ENCODE peak calls at places on chromosomes 16 and 17, in four cellular contexts. One of them, this sample, is unnamed. For H3K4me1, the result is how much of the 10 kb centered on the place peaks cover.

GRCh38 chr16:57536306-57537193 is at the start of gene CCDC102A:
- DNase-seq in IMR-90: no peak
- DNase-seq in neuronal stem cell: no peak
- DNase-seq in H1: no peak
- DNase-seq in this sample: peak

GRCh38 chr17:38926290-38927070 is 1.1 kb downstream of the LASP1NB start:
- DNase-seq in IMR-90: no peak
- DNase-seq in neuronal stem cell: no peak
- DNase-seq in H1: no peak
- DNase-seq in this sample: no peak

GRCh38 chr17:59634632-59635561 is 15.2 kb downstream of the CLTC start:
- DNase-seq in IMR-90: no peak
- DNase-seq in neuronal stem cell: no peak
- DNase-seq in H1: no peak
- DNase-seq in this sample: no peak

GRCh38 chr17:3761918-3762380 is 38.2 kb downstream of the HASPIN start:
- DNase-seq in H1: no peak
- DNase-seq in neuronal stem cell: no peak
- DNase-seq in IMR-90: no peak
- DNase-seq in this sample: no peak

GRCh38 chr16:57500578-57501111 is 14.4 kb upstream of the DOK4 start:
- DNase-seq in H1: no peak
- DNase-seq in IMR-90: no peak
- DNase-seq in neuronal stem cell: no peak
- DNase-seq in this sample: no peak

GRCh38 chr17:52209507-52209906 is 51.0 kb upstream of the CA10 start:
- DNase-seq in H1: no peak
- DNase-seq in neuronal stem cell: no peak
- DNase-seq in IMR-90: no peak
- DNase-seq in this sample: no peak

GRCh38 chr17:82653651-82654528 is 5.6 kb upstream of the WDR45B start:
- DNase-seq in IMR-90: no peak
- DNase-seq in H1: no peak
- DNase-seq in neuronal stem cell: no peak
- DNase-seq in this sample: no peak

GRCh38 chr17:66448008-66448644 is 145.7 kb downstream of the PRKCA start:
- DNase-seq in IMR-90: no peak
- DNase-seq in neuronal stem cell: no peak
- DNase-seq in H1: no peak
- DNase-seq in this sample: no peak

GRCh38 chr16:17509194-17509593 is 38.4 kb upstream of the XYLT1 start:
- DNase-seq in IMR-90: no peak
- DNase-seq in H1: no peak
- DNase-seq in neuronal stem cell: no peak
- DNase-seq in this sample: peak

GRCh38 chr16:69613283-69614154 is 47.8 kb downstream of the NFAT5 start:
- DNase-seq in neuronal stem cell: no peak
- DNase-seq in H1: no peak
- DNase-seq in IMR-90: peak
- DNase-seq in this sample: no peak

DNA sequence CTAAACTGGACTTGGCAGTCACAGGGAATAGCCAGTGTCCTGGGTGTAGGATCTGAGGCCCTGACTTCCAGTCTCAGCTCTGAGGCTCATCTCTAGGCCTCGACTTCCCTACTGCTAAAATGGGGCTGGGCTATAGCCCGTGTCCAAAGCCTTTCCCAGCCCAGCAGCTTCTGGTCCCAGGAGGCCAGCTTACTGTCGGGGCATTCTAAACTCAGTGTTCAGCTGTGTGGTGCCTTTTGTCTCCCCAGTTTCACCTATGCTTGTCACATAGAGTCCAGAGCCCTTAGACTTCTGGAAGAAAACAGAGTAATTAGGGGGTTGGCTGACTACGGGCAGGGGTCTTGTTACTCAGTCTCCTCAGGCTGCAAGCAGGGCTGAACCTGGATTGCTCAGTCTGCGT is 94.8 kb downstream of the WSCD1 start:
- DNase-seq in IMR-90: no peak
- DNase-seq in H1: no peak
- DNase-seq in neuronal stem cell: no peak
- DNase-seq in this sample: no peak
- H4K8ac ChIP-seq in IMR-90: no peak
- H4K8ac ChIP-seq in H1: no peak
- H4K8ac ChIP-seq in neuronal stem cell: no peak
- H4K8ac ChIP-seq in this sample: no peak

GRCh38 chr16:11205065-11205699 is 50.8 kb downstream of the SOCS1 start:
- DNase-seq in neuronal stem cell: no peak
- DNase-seq in IMR-90: no peak
- DNase-seq in H1: no peak
- DNase-seq in this sample: no peak
- H3K4me1 ChIP-seq in neuronal stem cell: under half
- H3K4me1 ChIP-seq in IMR-90: under half
- H3K4me1 ChIP-seq in H1: under half
- H3K4me1 ChIP-seq in this sample: under half

DNA sequence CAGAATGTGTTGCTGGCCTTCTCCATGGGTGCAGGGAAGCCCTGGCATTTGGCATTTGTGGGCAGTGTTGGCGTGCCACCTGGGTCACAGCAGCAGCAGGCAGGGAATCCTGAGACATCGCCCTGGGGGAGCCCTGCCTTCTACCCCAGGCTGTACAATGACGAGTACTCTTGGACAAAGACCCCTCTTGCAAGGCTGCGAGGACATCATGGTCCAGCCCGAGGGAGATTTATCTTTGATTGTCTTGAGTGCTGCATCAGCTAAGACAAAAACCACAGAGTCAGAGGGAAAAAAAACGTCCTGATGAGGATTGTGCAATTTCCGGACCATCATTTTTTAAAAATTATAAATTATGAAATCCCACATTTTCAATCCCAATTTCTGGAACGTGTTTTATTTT is 3.7 kb downstream of the CRISPLD2 start:
- DNase-seq in IMR-90: no peak
- DNase-seq in neuronal stem cell: no peak
- DNase-seq in H1: no peak
- DNase-seq in this sample: no peak
- H4K8ac ChIP-seq in IMR-90: peak
- H4K8ac ChIP-seq in neuronal stem cell: no peak
- H4K8ac ChIP-seq in H1: no peak
- H4K8ac ChIP-seq in this sample: peak

GRCh38 chr17:32514587-32514986 is 27.8 kb downstream of the CDK5R1 start:
- DNase-seq in IMR-90: no peak
- DNase-seq in neuronal stem cell: no peak
- DNase-seq in H1: no peak
- DNase-seq in this sample: no peak
- H3K4me1 ChIP-seq in IMR-90: under half
- H3K4me1 ChIP-seq in neuronal stem cell: under half
- H3K4me1 ChIP-seq in H1: under half
- H3K4me1 ChIP-seq in this sample: under half

GRCh38 chr17:8226536-8227237 is 16.3 kb upstream of the AURKB start:
- DNase-seq in IMR-90: peak
- DNase-seq in neuronal stem cell: peak
- DNase-seq in H1: no peak
- DNase-seq in this sample: peak
- H4K8ac ChIP-seq in IMR-90: peak
- H4K8ac ChIP-seq in neuronal stem cell: no peak
- H4K8ac ChIP-seq in H1: no peak
- H4K8ac ChIP-seq in this sample: no peak

DNA sequence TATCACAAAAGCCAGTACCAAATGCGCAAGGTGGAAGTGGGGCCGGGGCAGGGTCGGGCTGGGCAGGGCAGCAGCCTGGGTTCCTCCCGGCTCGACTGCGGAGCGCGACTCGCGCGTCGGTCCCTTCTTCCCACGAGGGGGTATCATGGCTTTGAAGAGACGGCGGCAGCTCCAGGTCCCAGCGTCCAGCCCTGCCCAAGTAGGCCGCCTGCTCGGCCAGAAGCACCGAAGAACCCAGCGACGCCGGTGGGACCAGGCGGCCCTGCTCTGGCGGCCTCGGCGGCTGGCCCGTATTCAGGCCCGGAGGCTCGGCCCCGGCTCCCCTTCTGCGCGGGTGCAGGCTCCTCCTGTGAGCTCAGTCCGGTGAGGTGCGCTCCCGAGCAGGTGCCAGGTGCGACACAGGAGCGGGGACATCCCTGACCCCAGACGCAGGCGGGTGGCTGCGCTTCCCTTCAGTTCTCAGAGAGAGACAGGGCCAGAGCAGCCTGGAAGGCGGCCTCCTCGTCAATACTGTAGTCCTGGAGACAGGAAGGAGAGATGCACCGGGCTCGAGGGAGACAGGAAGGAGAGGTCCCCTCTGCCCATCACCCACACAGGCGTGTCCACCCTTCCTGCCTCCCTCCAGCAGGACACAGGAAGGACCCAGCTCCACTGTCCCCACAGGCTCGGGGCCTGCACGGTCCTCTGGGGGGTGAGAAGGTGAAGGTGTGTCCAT is 8.9 kb downstream of the RNF166 start:
- DNase-seq in IMR-90: no peak
- DNase-seq in neuronal stem cell: no peak
- DNase-seq in H1: no peak
- DNase-seq in this sample: no peak
- H3K4me1 ChIP-seq in IMR-90: under half
- H3K4me1 ChIP-seq in neuronal stem cell: under half
- H3K4me1 ChIP-seq in H1: under half
- H3K4me1 ChIP-seq in this sample: under half

This sample was measured in trophoblast cell.